ENCODE peak calls at places on chromosomes 4 and X, in ten cellular contexts. J, W, C, V, L, T, A, N, P and S are unnamed samples.

GRCh38 chr4:100108869-100109268 is 81.4 kb downstream of the DDIT4L start:
- DNase-seq in P (no peak), V (no peak), A (no peak), T (no peak), W (no peak), J (no peak), N (no peak), C (no peak), L (no peak), S (no peak)

GRCh38 chr4:151099976-151100417 is 569 bp downstream of the RPS3A start:
- DNase-seq in C (no peak), P (no peak), A (no peak), N (peak), V (no peak), T (peak), L (peak), J (no peak), W (no peak), S (peak)

GRCh38 chr4:153705743-153706468 is 21.8 kb downstream of the TLR2 start:
- DNase-seq in T (peak), W (no peak), C (no peak), N (no peak), V (no peak), J (no peak), A (peak), P (no peak), L (no peak), S (no peak)

GRCh38 chr4:174352405-174352804 is 68.7 kb downstream of the CEP44 start:
- DNase-seq in J (no peak), V (peak), L (no peak), T (no peak), C (no peak), P (no peak), W (no peak), A (no peak), N (no peak), S (no peak)

GRCh38 chr4:142265536-142265935 is 580.6 kb downstream of the INPP4B start:
- DNase-seq in C (no peak), W (no peak), P (no peak), T (no peak), N (peak), A (no peak), V (no peak), J (no peak), L (peak), S (no peak)

GRCh38 chr4:151807220-151807619 is 46.4 kb upstream of the GATB start:
- DNase-seq in A (no peak), P (no peak), L (no peak), V (no peak), J (no peak), W (no peak), C (peak), T (no peak), N (no peak), S (no peak)

GRCh38 chr4:10733016-10733415 is 48.4 kb upstream of the CLNK start:
- DNase-seq in T (no peak), A (no peak), V (no peak), J (no peak), W (no peak), L (no peak), N (no peak), C (no peak), P (no peak), S (no peak)

GRCh38 chr4:186724861-186725419 is 1.3 kb upstream of the FAT1 start:
- DNase-seq in A (no peak), C (no peak), N (no peak), T (no peak), V (no peak), P (peak), J (no peak), L (peak), W (no peak), S (no peak)

GRCh38 chrX:83508526-83509245 is 596 bp downstream of the POU3F4 start:
- DNase-seq in N (no peak), T (no peak), J (no peak), A (no peak), V (no peak), P (peak), L (no peak), W (no peak), C (no peak), S (no peak)

GRCh38 chrX:37785569-37785968 is 5.7 kb downstream of the CYBB start:
- DNase-seq in J (no peak), W (no peak), C (no peak), T (peak), P (no peak), N (no peak), L (no peak), A (no peak), V (no peak), S (peak)

GRCh38 chr4:10115657-10116624 is 658 bp downstream of the WDR1 start:
- DNase-seq in V (peak), N (no peak), T (peak), C (no peak), P (peak), J (peak), L (peak), W (no peak), A (no peak), S (peak)

GRCh38 chr4:154490589-154491340 is 834 bp downstream of the DCHS2 start:
- DNase-seq in W (no peak), J (no peak), P (peak), A (no peak), N (no peak), C (no peak), T (no peak), L (no peak), V (no peak), S (no peak)